ENCODE peak calls at places on chromosomes 1 and 21, in six cellular contexts. H, M, E, W, B and L are unnamed samples.

GRCh38 chr21:31351438-31351837 is 7.4 kb upstream of the TIAM1 start:
- DNase-seq in H (no peak), M (no peak), E (no peak), W (no peak), B (no peak), L (no peak)

GRCh38 chr1:38344705-38345104 is 298.1 kb upstream of the POU3F1 start:
- DNase-seq in H (no peak), M (no peak), E (no peak), W (no peak), B (no peak), L (no peak)

GRCh38 chr1:177975588-177976495 is 6.0 kb upstream of the SEC16B start:
- DNase-seq in H (no peak), M (no peak), E (peak; percentile 21), W (no peak), B (no peak), L (no peak)

GRCh38 chr1:3968851-3969250 is 68.8 kb upstream of the C1orf174 start:
- DNase-seq in H (no peak), M (no peak), E (no peak), W (no peak), B (no peak), L (no peak)

GRCh38 chr1:53460666-53461328 is 1.6 kb downstream of the DMRTB1 start:
- DNase-seq in H (no peak), M (no peak), E (no peak), W (peak; percentile 38), B (no peak), L (no peak)

GRCh38 chr1:168088511-168089325 is 48.0 kb downstream of the GPR161 start:
- DNase-seq in H (no peak), M (peak; percentile 45), E (no peak), W (no peak), B (no peak), L (no peak)

GRCh38 chr1:203776636-203777035 is 11.7 kb downstream of the LAX1 start:
- DNase-seq in H (peak; percentile 29), M (no peak), E (peak; percentile 28), W (no peak), B (no peak), L (no peak)

GRCh38 chr21:42081138-42081537 is 10.0 kb downstream of the UMODL1 start:
- DNase-seq in H (no peak), M (no peak), E (no peak), W (no peak), B (no peak), L (peak; percentile 58)

GRCh38 chr1:1462318-1462966 is 9.1 kb upstream of the ATAD3B start:
- DNase-seq in H (peak; percentile 41), M (no peak), E (no peak), W (no peak), B (no peak), L (peak; percentile 93)

GRCh38 chr1:96409087-96409486 is 312.5 kb upstream of the PTBP2 start:
- DNase-seq in H (no peak), M (no peak), E (no peak), W (no peak), B (no peak), L (no peak)

GRCh38 chr1:66070491-66070890 is 277.8 kb downstream of the PDE4B start:
- DNase-seq in H (no peak), M (no peak), E (no peak), W (no peak), B (no peak), L (no peak)

GRCh38 chr21:25566645-25567044 is 40.6 kb downstream of the MRPL39 start:
- DNase-seq in H (no peak), M (no peak), E (no peak), W (no peak), B (no peak), L (no peak)

GRCh38 chr21:25569084-25569483 is 38.2 kb downstream of the MRPL39 start:
- DNase-seq in H (no peak), M (no peak), E (no peak), W (no peak), B (no peak), L (no peak)

GRCh38 chr21:25568230-25568629 is 39.1 kb downstream of the MRPL39 start:
- DNase-seq in H (peak; percentile 10), M (no peak), E (no peak), W (no peak), B (no peak), L (peak; percentile 73)

GRCh38 chr21:25565272-25566199 is 41.7 kb downstream of the MRPL39 start:
- DNase-seq in H (no peak), M (no peak), E (no peak), W (no peak), B (no peak), L (no peak)

DNA sequence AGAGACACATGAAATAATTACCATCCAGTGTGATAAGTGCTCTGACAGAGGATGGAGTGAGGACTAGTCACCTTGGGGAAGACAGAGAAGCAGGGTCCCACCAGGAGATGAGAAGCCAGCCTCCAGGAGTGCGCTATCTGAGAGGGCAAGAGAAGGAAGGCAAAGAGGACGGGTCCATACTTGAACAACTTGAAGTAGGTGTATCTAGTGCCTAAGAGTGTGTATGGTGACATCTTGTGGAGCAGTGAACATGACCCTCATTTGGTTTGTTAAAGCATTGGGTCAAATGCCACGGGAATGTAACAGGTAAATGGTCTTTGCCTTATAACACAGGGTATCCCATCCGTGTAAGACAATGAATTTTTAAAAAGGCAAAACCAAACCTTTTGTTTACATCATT is 39.8 kb downstream of the MRPL39 start:
- DNase-seq in H (no peak), M (no peak), E (no peak), W (no peak), B (no peak), L (no peak)
- H3K4me1 ChIP-seq in H (no peaks in the 10 kb centered on the region), M (peaks cover 17% of the 10 kb centered on the region), E (no peaks in the 10 kb centered on the region), W (no peaks in the 10 kb centered on the region), B (no peaks in the 10 kb centered on the region), L (no peaks in the 10 kb centered on the region)

GRCh38 chr1:2474933-2475371 is 1.1 kb upstream of the PLCH2 start:
- DNase-seq in H (no peak), M (no peak), E (no peak), W (no peak), B (no peak), L (peak; percentile 95)
- H3K4me1 ChIP-seq in H (peaks cover 18% of the 10 kb centered on the region), M (no peaks in the 10 kb centered on the region), E (no peaks in the 10 kb centered on the region), W (no peaks in the 10 kb centered on the region), B (peaks cover 5% of the 10 kb centered on the region), L (peaks cover 5% of the 10 kb centered on the region)

DNA sequence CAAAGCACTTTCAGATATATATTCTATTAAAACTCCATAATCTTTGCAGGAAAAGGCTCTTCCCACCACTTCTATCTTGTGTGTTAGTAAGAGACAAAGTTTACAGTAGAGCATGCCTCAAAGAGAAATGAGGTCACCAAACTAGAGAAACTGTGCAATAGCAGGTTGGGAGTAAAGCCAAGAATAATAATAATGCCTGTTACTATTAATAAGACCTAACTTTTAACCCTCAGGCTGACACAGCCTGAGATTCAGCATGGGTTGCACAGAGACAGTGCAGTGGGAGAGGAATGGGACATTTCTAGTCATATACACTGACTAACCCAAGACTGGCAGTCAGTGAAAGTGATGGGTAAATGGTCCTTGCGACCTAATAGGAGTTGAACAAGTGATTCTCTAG is 320.2 kb upstream of the NFIA start:
- DNase-seq in H (no peak), M (no peak), E (no peak), W (no peak), B (no peak), L (no peak)
- H3K4me1 ChIP-seq in H (no peaks in the 10 kb centered on the region), M (no peaks in the 10 kb centered on the region), E (no peaks in the 10 kb centered on the region), W (no peaks in the 10 kb centered on the region), B (no peaks in the 10 kb centered on the region), L (no peaks in the 10 kb centered on the region)

GRCh38 chr1:160117300-160117699 is 1.7 kb downstream of the ATP1A2 start:
- DNase-seq in H (no peak), M (no peak), E (no peak), W (no peak), B (no peak), L (no peak)
- H3K4me1 ChIP-seq in H (peaks cover 49% of the 10 kb centered on the region), M (no peaks in the 10 kb centered on the region), E (peaks cover 22% of the 10 kb centered on the region), W (no peaks in the 10 kb centered on the region), B (peaks cover 9% of the 10 kb centered on the region), L (no peaks in the 10 kb centered on the region)

DNA sequence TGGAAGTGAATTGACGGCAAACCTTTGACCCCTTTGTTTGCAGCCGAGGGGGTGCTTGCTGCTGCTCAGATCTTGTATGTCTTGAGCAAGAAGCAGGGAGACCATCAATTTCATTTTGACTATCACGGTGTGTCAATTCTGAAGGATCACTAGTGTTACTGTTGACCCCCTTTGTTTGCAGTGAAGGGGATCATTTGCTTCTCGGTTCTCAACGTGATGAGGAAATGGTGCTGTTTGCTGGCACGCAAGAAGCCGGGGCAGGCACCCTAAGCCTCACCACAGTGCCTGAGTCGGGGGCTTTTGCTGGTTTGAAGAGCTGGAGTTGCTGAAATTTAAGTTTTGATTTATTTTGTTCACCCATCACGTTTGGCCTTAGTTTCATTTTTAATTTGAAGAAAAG is 7.5 kb downstream of the RBM15 start:
- DNase-seq in H (no peak), M (no peak), E (no peak), W (no peak), B (no peak), L (no peak)
- H3K4me1 ChIP-seq in H (peaks cover 40% of the 10 kb centered on the region), M (peaks cover 62% of the 10 kb centered on the region), E (peaks cover 84% of the 10 kb centered on the region), W (no peaks in the 10 kb centered on the region), B (peaks cover 50% of the 10 kb centered on the region), L (peaks cover 23% of the 10 kb centered on the region)

GRCh38 chr21:44763050-44763378 is 38.6 kb downstream of the UBE2G2 start:
- DNase-seq in H (no peak), M (no peak), E (no peak), W (no peak), B (no peak), L (no peak)
- H3K4me1 ChIP-seq in H (no peaks in the 10 kb centered on the region), M (peaks cover 30% of the 10 kb centered on the region), E (peaks cover 5% of the 10 kb centered on the region), W (no peaks in the 10 kb centered on the region), B (peaks cover 9% of the 10 kb centered on the region), L (no peaks in the 10 kb centered on the region)

GRCh38 chr1:202411421-202411820 is 62.9 kb downstream of the PPP1R12B start:
- DNase-seq in H (no peak), M (no peak), E (no peak), W (no peak), B (no peak), L (no peak)

GRCh38 chr1:202416641-202417040 is 68.1 kb downstream of the PPP1R12B start:
- DNase-seq in H (no peak), M (no peak), E (no peak), W (no peak), B (no peak), L (no peak)
- H3K4me1 ChIP-seq in H (peaks cover 38% of the 10 kb centered on the region), M (no peaks in the 10 kb centered on the region), E (peaks cover 6% of the 10 kb centered on the region), W (no peaks in the 10 kb centered on the region), B (no peaks in the 10 kb centered on the region), L (no peaks in the 10 kb centered on the region)